ENCODE peak calls at places on chromosomes 6 and 20, in ten cellular contexts. One of them, this sample, is unnamed.

GRCh38 chr20:53751394-53752368 is 158.0 kb upstream of the ZNF217 start:
- DNase-seq in ascending aorta: no peak
- DNase-seq in esophagus muscularis mucosa: no peak
- DNase-seq in endodermal cell: no peak
- DNase-seq in gastrocnemius medialis: no peak
- DNase-seq in GM06990: peak
- DNase-seq in astrocyte: no peak
- DNase-seq in lower lobe of right lung: no peak
- DNase-seq in NB4: peak
- DNase-seq in left lung: no peak
- DNase-seq in this sample: no peak

GRCh38 chr6:119129968-119130484 is 51.6 kb upstream of the FAM184A start:
- DNase-seq in lower lobe of right lung: no peak
- DNase-seq in ascending aorta: no peak
- DNase-seq in left lung: no peak
- DNase-seq in esophagus muscularis mucosa: no peak
- DNase-seq in gastrocnemius medialis: no peak
- DNase-seq in GM06990: no peak
- DNase-seq in endodermal cell: no peak
- DNase-seq in astrocyte: peak
- DNase-seq in NB4: no peak
- DNase-seq in this sample: peak

GRCh38 chr6:52087498-52087999 is at the start of gene PKHD1:
- DNase-seq in lower lobe of right lung: no peak
- DNase-seq in left lung: no peak
- DNase-seq in endodermal cell: peak
- DNase-seq in gastrocnemius medialis: no peak
- DNase-seq in esophagus muscularis mucosa: no peak
- DNase-seq in GM06990: no peak
- DNase-seq in NB4: peak
- DNase-seq in ascending aorta: no peak
- DNase-seq in astrocyte: no peak
- DNase-seq in this sample: no peak

GRCh38 chr6:408599-409102 is 17.1 kb downstream of the IRF4 start:
- DNase-seq in endodermal cell: peak
- DNase-seq in lower lobe of right lung: peak
- DNase-seq in left lung: no peak
- DNase-seq in NB4: peak
- DNase-seq in ascending aorta: no peak
- DNase-seq in astrocyte: peak
- DNase-seq in gastrocnemius medialis: peak
- DNase-seq in GM06990: no peak
- DNase-seq in esophagus muscularis mucosa: no peak
- DNase-seq in this sample: peak

GRCh38 chr6:157962601-157963084 is 19.0 kb upstream of the SYNJ2 start:
- DNase-seq in GM06990: no peak
- DNase-seq in astrocyte: peak
- DNase-seq in gastrocnemius medialis: no peak
- DNase-seq in endodermal cell: peak
- DNase-seq in ascending aorta: no peak
- DNase-seq in esophagus muscularis mucosa: no peak
- DNase-seq in lower lobe of right lung: no peak
- DNase-seq in NB4: no peak
- DNase-seq in left lung: no peak
- DNase-seq in this sample: no peak

GRCh38 chr20:15185322-15185721 is 847.9 kb upstream of the FLRT3 start:
- DNase-seq in endodermal cell: no peak
- DNase-seq in gastrocnemius medialis: no peak
- DNase-seq in NB4: no peak
- DNase-seq in esophagus muscularis mucosa: no peak
- DNase-seq in astrocyte: no peak
- DNase-seq in lower lobe of right lung: no peak
- DNase-seq in GM06990: no peak
- DNase-seq in ascending aorta: no peak
- DNase-seq in left lung: no peak
- DNase-seq in this sample: no peak

GRCh38 chr6:33692078-33692759 is 19.3 kb downstream of the UQCC2 start:
- DNase-seq in GM06990: no peak
- DNase-seq in lower lobe of right lung: peak
- DNase-seq in endodermal cell: peak
- DNase-seq in gastrocnemius medialis: peak
- DNase-seq in NB4: no peak
- DNase-seq in astrocyte: peak
- DNase-seq in left lung: no peak
- DNase-seq in ascending aorta: no peak
- DNase-seq in esophagus muscularis mucosa: no peak
- DNase-seq in this sample: no peak

GRCh38 chr6:165389534-165389933 is 80.1 kb upstream of the C6orf118 start:
- DNase-seq in endodermal cell: no peak
- DNase-seq in NB4: no peak
- DNase-seq in astrocyte: no peak
- DNase-seq in lower lobe of right lung: no peak
- DNase-seq in left lung: no peak
- DNase-seq in gastrocnemius medialis: no peak
- DNase-seq in GM06990: no peak
- DNase-seq in esophagus muscularis mucosa: no peak
- DNase-seq in ascending aorta: no peak
- DNase-seq in this sample: no peak

GRCh38 chr6:137709424-137710281 is 157.4 kb upstream of the TNFAIP3 start:
- DNase-seq in lower lobe of right lung: no peak
- DNase-seq in left lung: no peak
- DNase-seq in astrocyte: peak
- DNase-seq in ascending aorta: no peak
- DNase-seq in esophagus muscularis mucosa: no peak
- DNase-seq in endodermal cell: no peak
- DNase-seq in GM06990: no peak
- DNase-seq in gastrocnemius medialis: no peak
- DNase-seq in NB4: no peak
- DNase-seq in this sample: no peak

GRCh38 chr20:31566658-31567379 is 38.3 kb upstream of the ID1 start:
- DNase-seq in endodermal cell: peak
- DNase-seq in ascending aorta: no peak
- DNase-seq in esophagus muscularis mucosa: no peak
- DNase-seq in lower lobe of right lung: no peak
- DNase-seq in left lung: no peak
- DNase-seq in NB4: no peak
- DNase-seq in gastrocnemius medialis: no peak
- DNase-seq in GM06990: no peak
- DNase-seq in astrocyte: no peak
- DNase-seq in this sample: no peak

GRCh38 chr20:60718743-60719142 is 533.3 kb upstream of the CDH4 start:
- DNase-seq in endodermal cell: peak
- DNase-seq in astrocyte: no peak
- DNase-seq in esophagus muscularis mucosa: no peak
- DNase-seq in GM06990: no peak
- DNase-seq in NB4: peak
- DNase-seq in left lung: no peak
- DNase-seq in gastrocnemius medialis: no peak
- DNase-seq in ascending aorta: no peak
- DNase-seq in lower lobe of right lung: no peak
- DNase-seq in this sample: no peak
- TF ChIP-seq CTCF in endodermal cell: peak
- TF ChIP-seq CTCF in astrocyte: no peak
- TF ChIP-seq CTCF in esophagus muscularis mucosa: no peak
- TF ChIP-seq CTCF in GM06990: no peak
- TF ChIP-seq CTCF in NB4: peak
- TF ChIP-seq CTCF in left lung: no peak
- TF ChIP-seq CTCF in gastrocnemius medialis: no peak
- TF ChIP-seq CTCF in ascending aorta: no peak
- TF ChIP-seq CTCF in lower lobe of right lung: no peak
- TF ChIP-seq CTCF in this sample: peak

GRCh38 chr6:112145080-112145573 is 57.7 kb downstream of the FAM229B start:
- DNase-seq in astrocyte: no peak
- DNase-seq in ascending aorta: no peak
- DNase-seq in left lung: no peak
- DNase-seq in gastrocnemius medialis: no peak
- DNase-seq in esophagus muscularis mucosa: no peak
- DNase-seq in GM06990: no peak
- DNase-seq in lower lobe of right lung: no peak
- DNase-seq in endodermal cell: peak
- DNase-seq in NB4: no peak
- DNase-seq in this sample: no peak
- H3K4me3 ChIP-seq in astrocyte: no peak
- H3K4me3 ChIP-seq in ascending aorta: no peak
- H3K4me3 ChIP-seq in left lung: no peak
- H3K4me3 ChIP-seq in gastrocnemius medialis: no peak
- H3K4me3 ChIP-seq in esophagus muscularis mucosa: no peak
- H3K4me3 ChIP-seq in GM06990: no peak
- H3K4me3 ChIP-seq in lower lobe of right lung: no peak
- H3K4me3 ChIP-seq in endodermal cell: no peak
- H3K4me3 ChIP-seq in NB4: no peak
- H3K4me3 ChIP-seq in this sample: no peak

GRCh38 chr6:12367412-12367811 is 77.3 kb downstream of the EDN1 start:
- DNase-seq in NB4: no peak
- DNase-seq in esophagus muscularis mucosa: no peak
- DNase-seq in lower lobe of right lung: no peak
- DNase-seq in ascending aorta: no peak
- DNase-seq in left lung: no peak
- DNase-seq in gastrocnemius medialis: no peak
- DNase-seq in GM06990: no peak
- DNase-seq in endodermal cell: no peak
- DNase-seq in astrocyte: no peak
- DNase-seq in this sample: no peak

GRCh38 chr6:12371151-12371550 is 81.0 kb downstream of the EDN1 start:
- DNase-seq in endodermal cell: no peak
- DNase-seq in GM06990: no peak
- DNase-seq in NB4: no peak
- DNase-seq in lower lobe of right lung: no peak
- DNase-seq in ascending aorta: no peak
- DNase-seq in esophagus muscularis mucosa: no peak
- DNase-seq in left lung: no peak
- DNase-seq in astrocyte: no peak
- DNase-seq in gastrocnemius medialis: no peak
- DNase-seq in this sample: no peak

GRCh38 chr6:12371641-12372146 is 81.5 kb downstream of the EDN1 start:
- DNase-seq in GM06990: no peak
- DNase-seq in lower lobe of right lung: no peak
- DNase-seq in ascending aorta: no peak
- DNase-seq in gastrocnemius medialis: no peak
- DNase-seq in left lung: no peak
- DNase-seq in NB4: peak
- DNase-seq in esophagus muscularis mucosa: no peak
- DNase-seq in astrocyte: peak
- DNase-seq in endodermal cell: no peak
- DNase-seq in this sample: no peak

GRCh38 chr6:12369355-12369754 is 79.2 kb downstream of the EDN1 start:
- DNase-seq in ascending aorta: no peak
- DNase-seq in left lung: no peak
- DNase-seq in GM06990: no peak
- DNase-seq in esophagus muscularis mucosa: no peak
- DNase-seq in lower lobe of right lung: no peak
- DNase-seq in endodermal cell: no peak
- DNase-seq in NB4: no peak
- DNase-seq in astrocyte: no peak
- DNase-seq in gastrocnemius medialis: no peak
- DNase-seq in this sample: no peak

DNA sequence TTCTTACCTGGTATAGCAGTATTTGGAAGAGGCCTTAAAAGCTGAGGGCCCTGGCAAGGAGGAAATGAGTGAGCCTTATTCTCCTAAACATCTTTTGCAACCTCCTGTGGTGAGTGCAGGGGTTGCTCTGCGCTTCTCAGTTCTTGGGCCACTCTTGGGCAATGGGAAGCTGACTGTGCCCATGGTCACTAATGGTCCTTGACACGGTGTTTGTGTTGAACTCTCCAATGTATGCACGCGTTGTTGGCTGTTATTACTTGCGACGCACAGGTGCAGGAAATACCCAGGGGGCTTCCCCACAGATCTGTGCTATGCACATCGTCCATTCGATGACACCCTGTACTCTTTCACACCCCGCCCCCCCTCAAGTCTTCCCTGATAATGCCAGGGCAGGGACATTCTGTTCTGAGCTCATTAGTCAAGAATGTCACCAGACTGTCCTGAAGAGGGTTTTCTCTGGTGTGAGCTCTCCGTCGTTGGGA is 79.7 kb downstream of the EDN1 start:
- DNase-seq in lower lobe of right lung: peak
- DNase-seq in NB4: peak
- DNase-seq in esophagus muscularis mucosa: no peak
- DNase-seq in ascending aorta: no peak
- DNase-seq in astrocyte: no peak
- DNase-seq in GM06990: peak
- DNase-seq in endodermal cell: no peak
- DNase-seq in left lung: peak
- DNase-seq in gastrocnemius medialis: no peak
- DNase-seq in this sample: no peak
- TF ChIP-seq CTCF in lower lobe of right lung: peak
- TF ChIP-seq CTCF in NB4: no peak
- TF ChIP-seq CTCF in esophagus muscularis mucosa: no peak
- TF ChIP-seq CTCF in ascending aorta: no peak
- TF ChIP-seq CTCF in astrocyte: no peak
- TF ChIP-seq CTCF in GM06990: peak
- TF ChIP-seq CTCF in endodermal cell: no peak
- TF ChIP-seq CTCF in left lung: peak
- TF ChIP-seq CTCF in gastrocnemius medialis: no peak
- TF ChIP-seq CTCF in this sample: no peak

GRCh38 chr6:68639211-68639610 is 4.1 kb downstream of the ADGRB3 start:
- DNase-seq in ascending aorta: no peak
- DNase-seq in GM06990: no peak
- DNase-seq in left lung: no peak
- DNase-seq in NB4: no peak
- DNase-seq in endodermal cell: peak
- DNase-seq in gastrocnemius medialis: no peak
- DNase-seq in esophagus muscularis mucosa: no peak
- DNase-seq in lower lobe of right lung: no peak
- DNase-seq in astrocyte: no peak
- DNase-seq in this sample: no peak

GRCh38 chr6:68641172-68641571 is 6.1 kb downstream of the ADGRB3 start:
- DNase-seq in gastrocnemius medialis: no peak
- DNase-seq in esophagus muscularis mucosa: no peak
- DNase-seq in GM06990: no peak
- DNase-seq in endodermal cell: no peak
- DNase-seq in left lung: no peak
- DNase-seq in NB4: no peak
- DNase-seq in astrocyte: no peak
- DNase-seq in ascending aorta: no peak
- DNase-seq in lower lobe of right lung: no peak
- DNase-seq in this sample: no peak

GRCh38 chr6:68642081-68642480 is 7.0 kb downstream of the ADGRB3 start:
- DNase-seq in GM06990: no peak
- DNase-seq in astrocyte: no peak
- DNase-seq in ascending aorta: no peak
- DNase-seq in lower lobe of right lung: no peak
- DNase-seq in gastrocnemius medialis: no peak
- DNase-seq in endodermal cell: no peak
- DNase-seq in left lung: no peak
- DNase-seq in esophagus muscularis mucosa: no peak
- DNase-seq in NB4: no peak
- DNase-seq in this sample: no peak

GRCh38 chr6:68639826-68640505 is 4.9 kb downstream of the ADGRB3 start:
- DNase-seq in endodermal cell: peak
- DNase-seq in GM06990: no peak
- DNase-seq in esophagus muscularis mucosa: no peak
- DNase-seq in astrocyte: no peak
- DNase-seq in left lung: no peak
- DNase-seq in ascending aorta: no peak
- DNase-seq in lower lobe of right lung: no peak
- DNase-seq in gastrocnemius medialis: no peak
- DNase-seq in NB4: no peak
- DNase-seq in this sample: no peak

DNA sequence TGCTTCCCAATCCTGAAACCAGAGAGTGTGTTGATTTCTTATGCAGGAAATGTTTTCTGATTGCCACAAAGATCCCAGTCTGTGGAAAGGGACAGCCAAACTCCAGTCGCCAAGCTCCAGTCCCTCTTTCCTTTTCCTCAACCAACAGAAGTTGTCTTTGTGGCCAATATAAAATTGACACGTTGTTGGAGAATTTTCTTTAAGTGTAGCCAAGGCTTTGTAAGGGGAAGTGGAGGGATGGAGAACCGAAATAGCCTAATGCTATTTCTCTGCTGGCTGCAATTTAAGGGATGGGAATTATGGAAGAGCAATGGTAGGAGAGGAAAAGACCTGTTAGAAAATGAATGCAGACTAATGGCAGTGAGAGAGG is 5.4 kb downstream of the ADGRB3 start:
- DNase-seq in left lung: no peak
- DNase-seq in ascending aorta: no peak
- DNase-seq in GM06990: no peak
- DNase-seq in endodermal cell: no peak
- DNase-seq in gastrocnemius medialis: no peak
- DNase-seq in esophagus muscularis mucosa: no peak
- DNase-seq in NB4: no peak
- DNase-seq in astrocyte: no peak
- DNase-seq in lower lobe of right lung: no peak
- DNase-seq in this sample: no peak
- H3K4me3 ChIP-seq in left lung: peak
- H3K4me3 ChIP-seq in ascending aorta: peak
- H3K4me3 ChIP-seq in GM06990: no peak
- H3K4me3 ChIP-seq in endodermal cell: peak
- H3K4me3 ChIP-seq in gastrocnemius medialis: peak
- H3K4me3 ChIP-seq in esophagus muscularis mucosa: peak
- H3K4me3 ChIP-seq in NB4: no peak
- H3K4me3 ChIP-seq in astrocyte: peak
- H3K4me3 ChIP-seq in lower lobe of right lung: peak
- H3K4me3 ChIP-seq in this sample: peak

This sample was measured in retinal pigment epithelial cell.